ENCODE peak calls at places on chromosomes 11 and 22, in eight cellular contexts. Q is fibroblast of villous mesenchyme, L is endothelial cell, K is astrocyte of the cerebellum, G is AG04450, P is left ventricle myocardium inferior, I is WERI-Rb-1, J is mammary epithelial cell. S is an unnamed sample.

GRCh38 chr22:48959496-48959895 is 868.2 kb downstream of the BRD1 start:
- DNase-seq in L (no peak), Q (no peak), K (no peak), G (no peak), I (no peak), P (no peak), J (no peak), S (no peak)

GRCh38 chr11:60777572-60777971 is 7.6 kb upstream of the MS4A10 start:
- DNase-seq in J (peak), Q (peak), I (no peak), L (no peak), G (no peak), K (peak), P (peak), S (peak)

GRCh38 chr22:39205344-39206021 is 39.3 kb downstream of the PDGFB start:
- DNase-seq in K (no peak), G (no peak), L (no peak), P (no peak), I (no peak), J (peak), Q (peak), S (peak)

GRCh38 chr11:37142591-37142990 is 544.6 kb upstream of the RAG2 start:
- DNase-seq in K (no peak), J (no peak), L (no peak), P (no peak), I (no peak), Q (no peak), G (no peak), S (no peak)

GRCh38 chr11:5004429-5005274 is 10.0 kb downstream of the OR51L1 start:
- DNase-seq in G (peak), P (peak), L (peak), I (peak), Q (peak), K (peak), J (peak), S (peak)

GRCh38 chr22:49936018-49936972 is 17.9 kb downstream of the CRELD2 start:
- DNase-seq in Q (peak), K (peak), I (peak), G (peak), P (peak), L (peak), J (peak), S (peak)

GRCh38 chr22:23071163-23072034 is 1.1 kb downstream of the GNAZ start:
- DNase-seq in L (no peak), Q (no peak), G (no peak), J (no peak), I (no peak), K (no peak), P (peak), S (no peak)

GRCh38 chr22:50737728-50738648 is at the start of gene ACR:
- DNase-seq in J (no peak), I (no peak), L (peak), K (no peak), Q (no peak), G (no peak), P (no peak), S (no peak)

GRCh38 chr11:1863352-1864215 is 10.7 kb downstream of the LSP1 start:
- DNase-seq in G (peak), K (peak), J (peak), I (no peak), Q (peak), L (peak), P (peak), S (peak)

GRCh38 chr11:73404048-73404447 is 27.8 kb downstream of the RELT start:
- DNase-seq in I (peak), G (no peak), P (peak), J (peak), K (no peak), Q (peak), L (peak), S (peak)

GRCh38 chr11:47099213-47099917 is 77.3 kb downstream of the ARFGAP2 start:
- DNase-seq in I (no peak), P (no peak), K (no peak), L (no peak), Q (peak), J (peak), G (no peak), S (no peak)

GRCh38 chr11:17386331-17387084 is 2.0 kb downstream of the KCNJ11 start:
- DNase-seq in Q (peak), I (peak), K (no peak), J (no peak), L (peak), G (no peak), P (peak), S (no peak)

GRCh38 chr11:8310743-8311298 is 47.1 kb upstream of the LMO1 start:
- DNase-seq in G (no peak), P (no peak), Q (no peak), K (no peak), I (no peak), L (no peak), J (no peak), S (no peak)

GRCh38 chr11:6258571-6258998 is 1.1 kb upstream of the CCKBR start:
- DNase-seq in I (peak), P (no peak), L (peak), J (no peak), G (no peak), K (no peak), Q (peak), S (no peak)

GRCh38 chr11:6812391-6813005 is 13.0 kb upstream of the OR6A2 start:
- DNase-seq in Q (peak), K (peak), I (peak), J (peak), G (no peak), L (peak), P (no peak), S (peak)

GRCh38 chr11:79070518-79070917 is 370.3 kb downstream of the TENM4 start:
- DNase-seq in K (no peak), I (no peak), L (no peak), J (no peak), G (no peak), Q (no peak), P (no peak), S (no peak)

GRCh38 chr22:37801946-37802309 is 5.8 kb upstream of the GCAT start:
- DNase-seq in J (no peak), P (no peak), I (peak), L (no peak), K (no peak), Q (no peak), G (no peak), S (no peak)

GRCh38 chr11:76120513-76121081 is 85.7 kb downstream of the WNT11 start:
- DNase-seq in P (no peak), K (peak), Q (peak), I (no peak), G (no peak), L (peak), J (no peak), S (no peak)

GRCh38 chr11:19183641-19184040 is 18.1 kb downstream of the CSRP3 start:
- DNase-seq in J (no peak), L (no peak), K (no peak), P (no peak), I (peak), G (no peak), Q (no peak), S (no peak)

GRCh38 chr11:23112987-23113886 is 253.0 kb upstream of the CCDC179 start:
- DNase-seq in P (no peak), K (peak), L (peak), I (peak), G (no peak), Q (peak), J (peak), S (peak)

GRCh38 chr11:102534261-102534872 is 3.8 kb upstream of the MMP7 start:
- DNase-seq in I (no peak), J (no peak), L (no peak), G (no peak), P (no peak), Q (no peak), K (no peak), S (no peak)
- TF ChIP-seq CTCF in I (no peak), J (no peak), L (no peak), G (peak), P (no peak), Q (peak), K (no peak), S (peak)

GRCh38 chr11:33257897-33258630 is 883 bp downstream of the HIPK3 start:
- DNase-seq in I (peak), L (peak), Q (peak), K (no peak), P (peak), G (peak), J (peak), S (peak)
- TF ChIP-seq CTCF in I (peak), L (no peak), Q (peak), K (peak), P (peak), G (peak), J (peak), S (peak)

GRCh38 chr11:125887373-125888324 is at the start of gene HYLS1:
- DNase-seq in K (peak), Q (peak), I (no peak), J (peak), L (peak), G (peak), P (peak), S (peak)
- TF ChIP-seq CTCF in K (peak), Q (peak), I (no peak), J (no peak), L (no peak), G (peak), P (peak), S (peak)

DNA sequence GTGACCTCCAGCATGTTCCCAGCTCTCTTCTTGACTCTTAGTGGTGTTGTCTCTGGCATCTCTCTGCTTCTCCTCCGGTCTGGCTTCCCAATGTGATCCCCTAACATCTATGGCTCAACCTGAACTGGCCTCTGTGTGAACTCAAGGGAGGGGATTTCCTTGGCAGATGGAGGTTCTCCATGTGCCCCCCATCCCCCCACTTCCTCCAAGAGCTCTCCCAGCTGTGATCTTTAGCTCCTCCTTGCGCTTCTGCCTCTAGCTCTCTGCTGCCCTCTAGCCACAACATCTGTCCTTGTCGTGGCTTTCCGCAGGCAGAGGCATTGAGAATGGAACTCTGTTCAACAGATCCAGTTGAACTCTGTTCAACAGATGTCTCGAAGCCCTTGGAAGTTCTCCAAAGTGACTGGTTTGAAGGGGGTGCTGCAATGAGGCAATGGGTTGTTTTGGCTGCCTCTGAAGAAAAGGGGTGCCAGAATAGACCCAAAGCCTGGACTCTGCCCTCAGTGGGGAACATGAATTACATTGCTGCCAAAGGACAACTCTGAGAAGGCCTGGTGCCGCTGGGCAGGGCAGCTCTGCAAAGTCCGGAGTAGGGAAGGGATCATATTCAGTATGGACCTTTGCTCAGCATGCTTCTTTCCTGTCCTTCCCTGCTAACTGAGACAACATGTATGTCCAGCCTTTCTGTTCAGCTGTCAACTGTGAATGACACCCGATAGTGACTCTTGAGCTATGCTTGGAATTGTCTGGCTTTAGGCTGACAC is 61.9 kb downstream of the ADM start:
- DNase-seq in P (peak), K (peak), G (peak), J (peak), Q (peak), L (peak), I (peak), S (peak)
- TF ChIP-seq CTCF in P (peak), K (peak), G (peak), J (peak), Q (peak), L (peak), I (peak), S (peak)

DNA sequence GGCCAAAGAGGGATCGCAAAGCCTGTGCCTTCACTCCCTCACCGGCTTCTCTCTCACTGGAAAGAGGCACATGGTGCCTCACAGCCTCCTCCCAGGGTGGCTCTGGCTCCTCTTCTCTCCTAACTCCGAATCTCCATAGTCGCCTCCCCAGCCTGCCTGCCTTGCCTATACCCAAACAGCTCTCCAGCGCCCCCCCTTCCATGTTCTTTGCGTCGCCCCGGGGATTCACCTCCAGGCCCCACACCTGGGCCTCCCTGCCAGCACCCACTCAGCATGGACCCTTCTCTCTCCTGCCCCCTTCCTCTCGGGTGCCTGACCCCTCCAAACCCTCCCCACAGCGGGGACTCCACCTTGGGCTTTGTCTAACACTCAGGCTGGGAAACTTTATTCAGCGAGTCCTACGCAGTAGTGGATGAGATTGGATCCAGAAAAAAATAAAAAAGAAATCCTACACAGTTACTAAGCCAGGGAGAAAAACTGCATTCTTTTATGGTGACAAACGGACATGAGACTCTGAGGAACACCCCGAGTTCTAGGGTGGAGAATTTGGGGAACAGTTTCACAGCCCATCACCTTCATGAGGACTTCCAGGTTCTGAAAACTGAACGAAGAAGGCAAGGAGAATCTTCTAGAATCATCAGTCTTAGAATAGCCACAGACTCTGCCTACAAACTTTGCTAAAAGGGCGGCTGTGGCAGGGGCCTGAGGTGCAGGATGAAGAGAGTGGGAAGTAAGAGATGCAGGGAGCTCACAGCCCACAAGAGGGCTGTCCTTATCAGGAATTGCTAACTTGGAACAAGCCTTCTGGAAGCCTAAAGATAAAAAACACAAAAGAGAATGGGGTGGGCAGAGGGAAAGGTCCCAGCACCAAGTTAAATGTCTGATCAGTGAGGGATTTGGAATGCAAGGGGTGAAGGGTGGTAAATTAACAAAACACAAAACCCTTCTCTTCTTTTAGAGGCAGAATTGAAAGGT is 5.3 kb downstream of the PPM1F start:
- DNase-seq in I (peak), K (peak), Q (peak), L (peak), G (peak), P (no peak), J (peak), S (peak)
- TF ChIP-seq CTCF in I (peak), K (peak), Q (peak), L (peak), G (peak), P (peak), J (peak), S (peak)

GRCh38 chr22:32490279-32490678 is 15.7 kb downstream of the FBXO7 start:
- DNase-seq in J (no peak), P (no peak), K (no peak), I (no peak), Q (no peak), L (no peak), G (no peak), S (no peak)
- TF ChIP-seq CTCF in J (no peak), P (no peak), K (no peak), I (no peak), Q (no peak), L (no peak), G (no peak), S (no peak)

DNA sequence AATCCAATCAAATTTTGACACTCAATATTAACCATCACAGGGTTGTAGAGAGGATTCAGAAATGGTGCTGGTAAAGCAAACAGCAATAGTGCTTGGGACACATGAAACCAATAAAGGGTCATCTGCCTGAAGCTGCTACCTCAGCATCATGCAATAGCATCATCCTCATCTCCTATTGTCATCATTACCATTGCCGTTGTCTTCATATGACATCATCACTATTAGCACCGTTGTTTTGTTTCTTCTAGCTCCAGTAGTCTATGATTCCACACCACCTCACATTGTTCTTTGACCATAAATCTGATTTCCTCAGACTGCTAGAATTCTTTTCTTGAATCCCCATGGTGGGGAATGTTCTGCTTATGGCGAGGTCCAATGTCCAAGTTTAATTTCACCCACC is 52.8 kb upstream of the GRK3 start:
- DNase-seq in Q (no peak), G (no peak), J (no peak), K (no peak), P (no peak), L (no peak), I (no peak), S (no peak)
- TF ChIP-seq CTCF in Q (no peak), G (no peak), J (no peak), K (no peak), P (no peak), L (no peak), I (no peak), S (no peak)

DNA sequence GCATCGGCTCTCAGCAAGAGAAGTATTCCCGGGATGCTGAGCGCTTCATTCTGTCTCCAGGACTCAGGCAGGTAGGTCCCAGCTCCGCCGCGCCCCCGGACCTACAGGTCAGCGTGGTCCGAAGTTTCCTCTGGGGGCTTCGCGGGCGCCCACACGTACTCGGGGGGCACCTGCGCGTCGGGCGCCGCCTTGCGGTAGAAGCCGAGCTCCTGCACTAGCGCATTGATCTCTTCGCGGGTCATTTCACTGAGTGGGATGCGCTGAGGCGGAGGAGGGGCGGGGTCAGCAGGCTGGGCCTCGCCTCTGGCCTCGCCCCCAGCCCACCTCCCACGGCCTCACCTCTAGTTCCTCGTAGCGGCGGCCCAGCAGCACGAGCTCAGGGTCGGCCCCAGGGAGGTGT is 2.5 kb downstream of the SELENOM start:
- DNase-seq in K (no peak), P (no peak), G (no peak), J (no peak), Q (no peak), I (no peak), L (peak), S (no peak)
- TF ChIP-seq CTCF in K (peak), P (peak), G (peak), J (peak), Q (no peak), I (no peak), L (peak), S (peak)

S was measured in bronchial epithelial cell.